ENCODE peak calls at places on chromosomes 1 and 21, in four cellular contexts. One of them, this sample, is unnamed.

GRCh38 chr1:43069481-43070050 is 102.5 kb downstream of the EBNA1BP2 start:
- DNase-seq in dorsolateral prefrontal cortex: no peak
- DNase-seq in HL-60: no peak
- DNase-seq in sigmoid colon: no peak
- DNase-seq in this sample: no peak

GRCh38 chr21:45000637-45001133 is 60.9 kb downstream of the SLX9 start:
- DNase-seq in sigmoid colon: no peak
- DNase-seq in HL-60: no peak
- DNase-seq in dorsolateral prefrontal cortex: no peak
- DNase-seq in this sample: no peak

GRCh38 chr21:36917487-36918158 is 48.8 kb downstream of the HLCS start:
- DNase-seq in dorsolateral prefrontal cortex: peak; percentile 22
- DNase-seq in HL-60: no peak
- DNase-seq in sigmoid colon: no peak
- DNase-seq in this sample: no peak

GRCh38 chr1:228142616-228143203 is 2.6 kb downstream of the GUK1 start:
- DNase-seq in HL-60: no peak
- DNase-seq in dorsolateral prefrontal cortex: no peak
- DNase-seq in sigmoid colon: no peak
- DNase-seq in this sample: no peak

GRCh38 chr1:165257969-165258459 is 98.5 kb downstream of the LMX1A start:
- DNase-seq in sigmoid colon: peak; percentile 69
- DNase-seq in dorsolateral prefrontal cortex: no peak
- DNase-seq in HL-60: peak; percentile 46
- DNase-seq in this sample: peak; percentile 31

GRCh38 chr1:61570191-61570590 is 154.8 kb downstream of the TM2D1 start:
- DNase-seq in sigmoid colon: no peak
- DNase-seq in HL-60: no peak
- DNase-seq in dorsolateral prefrontal cortex: no peak
- DNase-seq in this sample: no peak

GRCh38 chr1:177247777-177248176 is 77.0 kb downstream of the BRINP2 start:
- DNase-seq in HL-60: no peak
- DNase-seq in dorsolateral prefrontal cortex: peak; percentile 25
- DNase-seq in sigmoid colon: no peak
- DNase-seq in this sample: no peak

GRCh38 chr1:224903955-224904354 is 25.5 kb upstream of the DNAH14 start:
- DNase-seq in dorsolateral prefrontal cortex: no peak
- DNase-seq in HL-60: no peak
- DNase-seq in sigmoid colon: no peak
- DNase-seq in this sample: no peak

GRCh38 chr1:66704177-66704880 is 47.9 kb upstream of the DYNLT5 start:
- DNase-seq in dorsolateral prefrontal cortex: no peak
- DNase-seq in HL-60: no peak
- DNase-seq in sigmoid colon: no peak
- DNase-seq in this sample: no peak

GRCh38 chr1:21873174-21873573 is 61.1 kb downstream of the LDLRAD2 start:
- DNase-seq in sigmoid colon: no peak
- DNase-seq in HL-60: no peak
- DNase-seq in dorsolateral prefrontal cortex: no peak
- DNase-seq in this sample: no peak

GRCh38 chr1:62688687-62689085 is 500 bp upstream of the DOCK7 start:
- DNase-seq in HL-60: peak; percentile 4
- DNase-seq in sigmoid colon: no peak
- DNase-seq in dorsolateral prefrontal cortex: no peak
- DNase-seq in this sample: no peak

GRCh38 chr1:213110349-213111300 is 59.6 kb downstream of the RPS6KC1 start:
- DNase-seq in dorsolateral prefrontal cortex: no peak
- DNase-seq in HL-60: no peak
- DNase-seq in sigmoid colon: no peak
- DNase-seq in this sample: peak; percentile 19

GRCh38 chr1:34974626-34975025 is 10.5 kb downstream of the TMEM35B start:
- DNase-seq in sigmoid colon: no peak
- DNase-seq in HL-60: no peak
- DNase-seq in dorsolateral prefrontal cortex: no peak
- DNase-seq in this sample: no peak

GRCh38 chr1:4699724-4700301 is 45.4 kb downstream of the AJAP1 start:
- DNase-seq in dorsolateral prefrontal cortex: no peak
- DNase-seq in sigmoid colon: no peak
- DNase-seq in HL-60: no peak
- DNase-seq in this sample: no peak

GRCh38 chr1:95223110-95223509 is 10.9 kb upstream of the RWDD3 start:
- DNase-seq in sigmoid colon: no peak
- DNase-seq in dorsolateral prefrontal cortex: no peak
- DNase-seq in HL-60: no peak
- DNase-seq in this sample: no peak

GRCh38 chr1:89918127-89918793 is 76.7 kb upstream of the ZNF326 start:
- DNase-seq in sigmoid colon: no peak
- DNase-seq in HL-60: no peak
- DNase-seq in dorsolateral prefrontal cortex: no peak
- DNase-seq in this sample: no peak

GRCh38 chr1:25180996-25181395 is 51.3 kb downstream of the SYF2 start:
- DNase-seq in dorsolateral prefrontal cortex: no peak
- DNase-seq in sigmoid colon: no peak
- DNase-seq in HL-60: no peak
- DNase-seq in this sample: no peak
- TF ChIP-seq CTCF in dorsolateral prefrontal cortex: no peak
- TF ChIP-seq CTCF in sigmoid colon: no peak
- TF ChIP-seq CTCF in HL-60: no peak
- TF ChIP-seq CTCF in this sample: no peak

GRCh38 chr1:24749257-24749656 is 4.0 kb downstream of the CLIC4 start:
- DNase-seq in dorsolateral prefrontal cortex: no peak
- DNase-seq in HL-60: no peak
- DNase-seq in sigmoid colon: no peak
- DNase-seq in this sample: no peak
- H3K4me3 ChIP-seq in dorsolateral prefrontal cortex: no peak overlapping the region
- H3K4me3 ChIP-seq in HL-60: no peak overlapping the region
- H3K4me3 ChIP-seq in sigmoid colon: no peak overlapping the region
- H3K4me3 ChIP-seq in this sample: no peak overlapping the region

GRCh38 chr1:151970641-151971040 is 23.0 kb downstream of the S100A10 start:
- DNase-seq in sigmoid colon: no peak
- DNase-seq in dorsolateral prefrontal cortex: no peak
- DNase-seq in HL-60: no peak
- DNase-seq in this sample: no peak

GRCh38 chr1:151966061-151966460 is 27.6 kb downstream of the S100A10 start:
- DNase-seq in sigmoid colon: no peak
- DNase-seq in dorsolateral prefrontal cortex: no peak
- DNase-seq in HL-60: no peak
- DNase-seq in this sample: no peak

GRCh38 chr1:151970128-151970527 is 23.5 kb downstream of the S100A10 start:
- DNase-seq in sigmoid colon: no peak
- DNase-seq in HL-60: no peak
- DNase-seq in dorsolateral prefrontal cortex: no peak
- DNase-seq in this sample: no peak

GRCh38 chr1:151968058-151968457 is 25.6 kb downstream of the S100A10 start:
- DNase-seq in HL-60: peak; percentile 49
- DNase-seq in sigmoid colon: no peak
- DNase-seq in dorsolateral prefrontal cortex: no peak
- DNase-seq in this sample: no peak

GRCh38 chr1:151968791-151969399 is 24.8 kb downstream of the S100A10 start:
- DNase-seq in dorsolateral prefrontal cortex: no peak
- DNase-seq in sigmoid colon: no peak
- DNase-seq in HL-60: no peak
- DNase-seq in this sample: no peak
- TF ChIP-seq CTCF in dorsolateral prefrontal cortex: no peak
- TF ChIP-seq CTCF in sigmoid colon: no peak
- TF ChIP-seq CTCF in HL-60: no peak
- TF ChIP-seq CTCF in this sample: no peak

DNA sequence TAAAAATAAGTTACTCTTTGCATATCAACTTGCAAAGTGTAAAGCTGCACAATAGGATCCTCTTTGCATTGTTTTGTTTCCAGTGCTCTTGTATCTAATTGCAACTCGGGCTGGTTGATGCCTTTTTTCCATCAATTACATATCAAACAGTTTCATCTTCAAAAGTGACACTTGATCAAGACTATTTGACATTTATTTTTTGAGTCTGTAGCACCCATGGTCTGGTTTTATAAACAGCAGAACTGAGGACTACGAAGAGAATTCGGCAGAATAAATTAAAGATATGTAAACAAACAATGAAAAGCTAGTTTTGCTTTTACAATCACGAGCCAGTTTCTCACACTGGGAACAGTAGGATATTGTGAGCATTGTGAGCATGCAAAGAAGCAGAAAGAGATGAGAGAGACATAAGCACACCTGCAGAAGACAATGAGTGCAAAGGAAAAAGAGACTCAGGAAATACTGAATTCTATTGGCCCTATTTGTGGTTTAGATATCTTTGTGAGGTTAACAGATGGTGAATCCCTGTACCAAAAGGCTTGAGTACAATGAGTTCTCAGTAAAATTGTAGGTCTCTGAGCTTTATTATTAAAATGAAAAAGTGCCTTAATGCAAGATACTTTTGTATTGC is 45.4 kb downstream of the RPL5 start:
- DNase-seq in HL-60: no peak
- DNase-seq in sigmoid colon: no peak
- DNase-seq in dorsolateral prefrontal cortex: no peak
- DNase-seq in this sample: no peak
- H3K4me3 ChIP-seq in HL-60: no peak overlapping the region
- H3K4me3 ChIP-seq in sigmoid colon: no peak overlapping the region
- H3K4me3 ChIP-seq in dorsolateral prefrontal cortex: peak overlapping the region; percentile 29
- H3K4me3 ChIP-seq in this sample: no peak overlapping the region

GRCh38 chr1:112718691-112719418 is 3.7 kb upstream of the PPM1J start:
- DNase-seq in sigmoid colon: peak; percentile 87
- DNase-seq in HL-60: peak; percentile 73
- DNase-seq in dorsolateral prefrontal cortex: peak; percentile 88
- DNase-seq in this sample: no peak
- TF ChIP-seq CTCF in sigmoid colon: peak; percentile 87
- TF ChIP-seq CTCF in HL-60: peak; percentile 81
- TF ChIP-seq CTCF in dorsolateral prefrontal cortex: peak; percentile 92
- TF ChIP-seq CTCF in this sample: peak; percentile 89

This sample was measured in GM12864.